ENCODE peak calls at places on chromosomes 5 and 9, in six cellular contexts. B, L, G, V, Y and E are unnamed samples.

GRCh38 chr5:99063737-99064136 is 134.9 kb upstream of the CHD1 start:
- DNase-seq in B (no peak), L (no peak), G (no peak), V (no peak), Y (no peak), E (no peak)

GRCh38 chr9:109372246-109372645 is 51.4 kb upstream of the EPB41L4B start:
- DNase-seq in B (no peak), L (no peak), G (no peak), V (no peak), Y (no peak), E (no peak)

GRCh38 chr9:22136446-22137140 is 127.5 kb upstream of the CDKN2B start:
- DNase-seq in B (no peak), L (no peak), G (peak), V (no peak), Y (no peak), E (no peak)

GRCh38 chr5:113340537-113340936 is 94.3 kb downstream of the TSSK1B start:
- DNase-seq in B (no peak), L (no peak), G (no peak), V (no peak), Y (no peak), E (no peak)

GRCh38 chr5:80215523-80215922 is 40.3 kb downstream of the SERINC5 start:
- DNase-seq in B (no peak), L (no peak), G (no peak), V (no peak), Y (no peak), E (no peak)

GRCh38 chr5:58294598-58295298 is 165.1 kb downstream of the PLK2 start:
- DNase-seq in B (no peak), L (peak), G (peak), V (no peak), Y (no peak), E (no peak)

GRCh38 chr5:148856424-148856823 is 30.0 kb downstream of the ADRB2 start:
- DNase-seq in B (no peak), L (no peak), G (no peak), V (no peak), Y (no peak), E (no peak)

GRCh38 chr9:18385676-18386075 is 88.3 kb upstream of the ADAMTSL1 start:
- DNase-seq in B (no peak), L (no peak), G (peak), V (no peak), Y (no peak), E (no peak)

GRCh38 chr5:96492654-96493053 is 59.6 kb upstream of the PCSK1 start:
- DNase-seq in B (no peak), L (no peak), G (no peak), V (no peak), Y (no peak), E (no peak)

GRCh38 chr9:121350993-121351561 is 19.0 kb downstream of the STOM start:
- DNase-seq in B (no peak), L (peak), G (peak), V (no peak), Y (no peak), E (no peak)

GRCh38 chr9:135885100-135885853 is 22.1 kb downstream of the CAMSAP1 start:
- DNase-seq in B (no peak), L (no peak), G (peak), V (no peak), Y (no peak), E (no peak)

GRCh38 chr9:14277202-14277601 is 36.7 kb downstream of the NFIB start:
- DNase-seq in B (no peak), L (no peak), G (peak), V (no peak), Y (no peak), E (no peak)

GRCh38 chr5:64838803-64839202 is 70.1 kb downstream of the CWC27 start:
- DNase-seq in B (no peak), L (no peak), G (no peak), V (no peak), Y (no peak), E (no peak)

GRCh38 chr5:52786391-52786790 is 1.3 kb upstream of the ITGA1 start:
- DNase-seq in B (no peak), L (no peak), G (no peak), V (no peak), Y (no peak), E (no peak)

GRCh38 chr5:59293700-59294099 is 599.8 kb downstream of the PDE4D start:
- DNase-seq in B (no peak), L (no peak), G (no peak), V (no peak), Y (no peak), E (no peak)

GRCh38 chr5:89399553-89399952 is 516.6 kb upstream of the MEF2C start:
- DNase-seq in B (no peak), L (no peak), G (peak), V (no peak), Y (no peak), E (no peak)

GRCh38 chr5:150442699-150443080 is 6.8 kb downstream of the RPS14 start:
- DNase-seq in B (no peak), L (no peak), G (no peak), V (no peak), Y (no peak), E (no peak)

GRCh38 chr5:67360047-67360446 is 163.4 kb upstream of the CD180 start:
- DNase-seq in B (no peak), L (no peak), G (no peak), V (no peak), Y (no peak), E (no peak)